ENCODE peak calls at places on chromosome X, in four cellular contexts. H is GM13977, P is PC-3, D is heart right ventricle. E is an unnamed sample.

GRCh38 chrX:100720301-100720700 is 11.6 kb downstream of the SYTL4 start:
- DNase-seq in H (no peak), P (no peak), D (no peak), E (no peak)

GRCh38 chrX:130654409-130654970 is 248.5 kb downstream of the ENOX2 start:
- DNase-seq in P (no peak), D (no peak), H (no peak), E (no peak)

GRCh38 chrX:132956421-132957210 is 1.8 kb downstream of the HS6ST2 start:
- DNase-seq in P (no peak), H (no peak), D (peak), E (no peak)

GRCh38 chrX:2406891-2407518 is 93.8 kb downstream of the DHRSX start:
- DNase-seq in H (no peak), D (no peak), P (no peak), E (no peak)

GRCh38 chrX:77493677-77494553 is 46.7 kb downstream of the FGF16 start:
- DNase-seq in D (no peak), P (peak), H (no peak), E (no peak)

GRCh38 chrX:36609653-36610585 is 398.2 kb upstream of the FAM47C start:
- DNase-seq in D (no peak), P (peak), H (no peak), E (no peak)

GRCh38 chrX:81259008-81259713 is 57.3 kb downstream of the SH3BGRL start:
- DNase-seq in P (no peak), D (no peak), H (no peak), E (no peak)

GRCh38 chrX:20252392-20253231 is 14.1 kb downstream of the RPS6KA3 start:
- DNase-seq in D (peak), H (peak), P (peak), E (no peak)

GRCh38 chrX:12580548-12580947 is 210.7 kb upstream of the PRPS2 start:
- DNase-seq in D (no peak), P (peak), H (no peak), E (no peak)

GRCh38 chrX:74550295-74550802 is 64.1 kb downstream of the RLIM start:
- DNase-seq in D (peak), H (peak), P (peak), E (no peak)

GRCh38 chrX:137051978-137052640 is 18.3 kb upstream of the GPR101 start:
- DNase-seq in D (peak), H (peak), P (peak), E (peak)

GRCh38 chrX:155333701-155334100 is 713 bp downstream of the CLIC2 start:
- DNase-seq in H (no peak), D (no peak), P (no peak), E (no peak)

GRCh38 chrX:153968754-153969124 is 2.9 kb downstream of the HCFC1 start:
- DNase-seq in H (no peak), P (peak), D (no peak), E (no peak)

GRCh38 chrX:74450803-74451449 is 29.6 kb downstream of the SLC16A2 start:
- DNase-seq in P (peak), H (no peak), D (no peak), E (no peak)

GRCh38 chrX:42751573-42751972 is 26.4 kb downstream of the PPP1R2C start:
- DNase-seq in P (no peak), H (no peak), D (no peak), E (no peak)

GRCh38 chrX:134898450-134898849 is 92.3 kb upstream of the SMIM10 start:
- DNase-seq in D (no peak), H (no peak), P (peak), E (no peak)

GRCh38 chrX:134020910-134021309 is 35.5 kb upstream of the GPC3 start:
- DNase-seq in P (no peak), D (no peak), H (no peak), E (no peak)

GRCh38 chrX:31449064-31449463 is 377.2 kb upstream of the FTHL17 start:
- DNase-seq in P (no peak), D (no peak), H (no peak), E (no peak)

GRCh38 chrX:107700317-107700774 is 72.0 kb downstream of the PRPS1 start:
- DNase-seq in D (no peak), H (no peak), P (peak), E (no peak)

GRCh38 chrX:104750146-104750699 is 184.2 kb downstream of the IL1RAPL2 start:
- DNase-seq in P (peak), D (no peak), H (no peak), E (no peak)

GRCh38 chrX:138765061-138765460 is 53.5 kb upstream of the FGF13 start:
- DNase-seq in P (peak), D (no peak), H (no peak), E (no peak)

GRCh38 chrX:21989415-21989814 is 42.7 kb upstream of the PHEX start:
- DNase-seq in P (no peak), D (no peak), H (no peak), E (no peak)

GRCh38 chrX:109856974-109857373 is 123.9 kb upstream of the ACSL4 start:
- DNase-seq in H (no peak), P (peak), D (no peak), E (no peak)

GRCh38 chrX:155113097-155113496 is 41.8 kb downstream of the BRCC3 start:
- DNase-seq in H (no peak), P (no peak), D (no peak), E (no peak)

GRCh38 chrX:55907968-55908607 is 190.5 kb downstream of the RRAGB start:
- DNase-seq in D (peak), P (peak), H (peak), E (peak)

GRCh38 chrX:150028692-150029091 is 90.4 kb upstream of the EOLA2 start:
- DNase-seq in D (no peak), P (no peak), H (peak), E (no peak)

GRCh38 chrX:103656623-103657022 is 27.8 kb downstream of the TCEAL1 start:
- DNase-seq in H (no peak), P (peak), D (no peak), E (no peak)

GRCh38 chrX:103585421-103586313 is at the start of gene TCEAL4:
- DNase-seq in H (peak), P (peak), D (peak), E (no peak)

GRCh38 chrX:41148553-41148952 is 63.3 kb downstream of the USP9X start:
- DNase-seq in P (peak), D (no peak), H (no peak), E (no peak)

GRCh38 chrX:2635366-2635765 is 55.7 kb upstream of the CD99 start:
- DNase-seq in H (no peak), D (no peak), P (no peak), E (no peak)

GRCh38 chrX:134658421-134658896 is at the start of gene PLAC1:
- DNase-seq in P (peak), H (no peak), D (no peak), E (no peak)

GRCh38 chrX:23904096-23904495 is 3.6 kb downstream of the APOO start:
- DNase-seq in D (no peak), H (no peak), P (peak), E (no peak)

GRCh38 chrX:19686876-19687275 is 171.6 kb upstream of the MAP3K15 start:
- DNase-seq in H (no peak), P (no peak), D (no peak), E (no peak)

GRCh38 chrX:131709553-131709952 is 165.7 kb downstream of the OR13H1 start:
- DNase-seq in D (no peak), H (no peak), P (no peak), E (no peak)

GRCh38 chrX:131703646-131704045 is 159.8 kb downstream of the OR13H1 start:
- DNase-seq in P (no peak), D (no peak), H (no peak), E (no peak)

DNA sequence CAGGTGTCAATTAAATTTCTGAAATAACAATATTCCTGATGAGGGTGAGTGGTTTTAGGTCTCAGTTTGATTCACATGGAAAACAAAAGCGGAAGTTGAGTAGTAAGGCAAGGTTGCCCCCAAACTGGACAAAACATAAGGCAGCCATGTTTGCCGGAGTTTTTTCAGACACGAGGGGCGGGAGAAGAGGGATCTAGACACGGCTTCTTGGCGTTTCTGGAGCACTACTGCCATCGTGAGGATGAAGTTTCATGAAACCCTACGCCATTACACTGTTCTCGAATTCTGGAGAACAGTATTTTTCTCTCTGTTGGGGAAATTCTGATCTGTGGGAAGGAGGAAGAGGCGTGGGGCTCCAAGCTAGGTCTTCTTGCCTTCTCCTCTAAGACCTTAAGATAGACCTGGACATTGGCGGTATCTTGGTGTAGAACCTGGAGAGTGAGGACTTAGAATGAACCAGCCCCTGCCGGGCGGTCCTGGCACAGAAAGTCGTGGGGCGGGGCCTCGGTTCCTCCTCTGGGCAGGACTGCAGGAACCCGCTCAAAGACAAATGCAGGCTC is 160.3 kb downstream of the OR13H1 start:
- DNase-seq in D (peak), H (peak), P (peak), E (no peak)
- TF ChIP-seq CTCF in D (no peak), H (peak), P (no peak), E (no peak)

GRCh38 chrX:68594769-68595168 is 52.7 kb upstream of the STARD8 start:
- DNase-seq in D (no peak), H (no peak), P (no peak), E (no peak)

GRCh38 chrX:68599256-68600152 is 48.0 kb upstream of the STARD8 start:
- DNase-seq in H (no peak), D (no peak), P (peak), E (no peak)
- TF ChIP-seq CTCF in H (peak), D (peak), P (peak), E (peak)

DNA sequence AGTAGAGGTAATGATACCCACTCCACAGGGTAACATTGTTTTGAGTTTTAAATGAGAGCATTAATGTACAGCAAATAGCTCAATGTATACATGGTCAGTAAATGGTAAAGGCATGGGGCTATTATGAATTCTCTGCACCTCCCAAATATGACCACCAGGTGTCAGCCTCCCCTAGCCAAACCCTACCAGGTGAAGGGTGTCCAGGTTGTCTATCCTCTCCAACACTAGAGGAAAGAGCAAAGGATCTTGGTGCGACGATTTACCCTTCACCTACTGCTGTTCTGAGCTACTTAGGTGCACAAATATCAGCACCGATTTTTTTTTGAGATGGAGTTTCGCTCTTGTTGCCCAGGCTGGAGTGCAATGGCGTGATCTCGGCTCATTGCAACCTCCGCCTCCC is 26.5 kb upstream of the XIAP start:
- DNase-seq in P (peak), D (no peak), H (peak), E (no peak)
- TF ChIP-seq CTCF in P (peak), D (peak), H (peak), E (peak)

GRCh38 chrX:47632664-47633063 is 2.9 kb upstream of the CFP start:
- DNase-seq in P (no peak), D (no peak), H (no peak), E (no peak)

GRCh38 chrX:47638816-47639215 is 9.1 kb upstream of the CFP start:
- DNase-seq in D (no peak), P (no peak), H (no peak), E (no peak)

GRCh38 chrX:47634871-47635575 is 5.3 kb upstream of the CFP start:
- DNase-seq in D (no peak), P (no peak), H (no peak), E (no peak)

GRCh38 chrX:47633671-47634590 is 4.2 kb upstream of the CFP start:
- DNase-seq in H (no peak), D (no peak), P (no peak), E (no peak)

DNA sequence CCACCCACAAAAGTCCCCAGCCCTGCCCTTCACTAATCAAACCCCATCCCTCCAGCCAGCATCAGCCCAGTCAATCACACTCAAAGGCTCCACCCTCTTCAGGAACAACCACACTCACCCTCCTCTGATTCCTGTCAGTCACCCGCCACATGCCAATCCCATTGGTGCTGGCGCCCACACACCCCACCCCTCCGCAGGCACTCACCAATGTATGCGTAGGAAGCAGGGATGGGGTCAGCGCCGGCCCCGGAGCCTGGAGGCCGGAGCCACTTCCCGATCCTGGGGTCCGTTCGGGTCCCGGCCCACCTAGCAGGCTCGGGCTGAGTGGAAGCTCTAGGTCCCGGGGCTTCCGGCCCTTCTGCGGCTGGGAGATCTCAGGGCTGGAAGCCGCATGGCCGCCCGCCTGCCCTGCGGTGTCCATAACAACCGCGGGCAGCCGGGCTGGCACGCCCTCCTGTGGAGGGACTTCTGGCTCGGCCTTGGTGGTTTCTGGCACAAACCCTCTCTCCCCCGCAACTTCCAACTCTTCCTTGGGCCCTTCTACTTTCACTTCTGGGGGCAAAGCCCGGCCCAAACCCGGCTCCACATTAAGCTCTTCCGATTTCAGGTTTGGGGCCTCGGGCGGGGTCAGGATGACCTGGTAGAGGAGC is 7.9 kb upstream of the CFP start:
- DNase-seq in H (peak), P (no peak), D (peak), E (no peak)
- TF ChIP-seq CTCF in H (peak), P (no peak), D (no peak), E (no peak)

DNA sequence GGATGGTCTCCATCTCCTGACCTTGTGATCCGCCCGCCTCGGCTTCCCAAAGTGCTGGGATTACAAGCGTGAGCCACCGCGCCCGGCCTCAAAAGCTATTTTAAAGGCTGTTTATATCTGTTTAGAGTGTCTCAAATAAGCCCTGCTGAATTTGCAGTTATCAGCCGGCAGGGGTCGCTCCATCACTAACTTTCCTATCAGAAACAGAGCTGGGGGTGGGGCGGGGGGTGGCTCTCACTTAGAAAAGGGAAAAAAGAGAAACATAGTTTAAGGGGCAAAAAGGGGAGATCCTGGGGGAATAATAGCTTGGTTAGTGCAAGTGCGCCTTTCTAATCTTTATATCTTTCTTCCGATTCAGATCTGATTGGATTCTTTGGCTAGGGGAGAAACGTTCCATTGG is 450.7 kb downstream of the UBE2NL start:
- DNase-seq in P (peak), D (no peak), H (no peak), E (no peak)
- TF ChIP-seq CTCF in P (peak), D (no peak), H (peak), E (no peak)

GRCh38 chrX:72461288-72461687 is 111.4 kb downstream of the HDAC8 start:
- DNase-seq in H (no peak), P (no peak), D (no peak), E (no peak)
- TF ChIP-seq CTCF in H (no peak), P (no peak), D (no peak), E (no peak)

E was measured in GM12864.